ENCODE peak calls at places on chromosomes 13 and 19, in five cellular contexts. U is activated CD4-positive, CD25-positive, alpha-beta regulatory T cell; C is stimulated activated naive CD4-positive, alpha-beta T cell; P is NCI-H1092; K is mammary epithelial cell. X is an unnamed sample.

GRCh38 chr13:79631260-79631659 is 150.3 kb downstream of the NDFIP2 start:
- DNase-seq in P (no peak), C (no peak), U (no peak), K (peak; percentile 97), X (no peak)

GRCh38 chr19:42316223-42317211 is 3.4 kb downstream of the TMEM145 start:
- DNase-seq in C (no peak), P (no peak), K (no peak), U (no peak), X (no peak)

GRCh38 chr19:40584007-40584406 is 7.3 kb downstream of the SHKBP1 start:
- DNase-seq in P (no peak), U (no peak), K (no peak), C (no peak), X (no peak)

GRCh38 chr13:112714366-112714765 is 24.5 kb downstream of the ATP11A start:
- DNase-seq in P (no peak), U (no peak), C (no peak), K (no peak), X (no peak)

GRCh38 chr13:52615134-52615801 is 27.0 kb upstream of the HNRNPA1L2 start:
- DNase-seq in C (no peak), P (no peak), K (no peak), U (no peak), X (no peak)

GRCh38 chr13:99122171-99122570 is 78.5 kb upstream of the UBAC2 start:
- DNase-seq in P (no peak), U (no peak), K (no peak), C (no peak), X (no peak)

GRCh38 chr13:52862358-52863206 is 14.1 kb upstream of the PCDH8 start:
- DNase-seq in U (no peak), P (no peak), K (no peak), C (no peak), X (no peak)

GRCh38 chr13:36261976-36262375 is 35.6 kb downstream of the CCDC169 start:
- DNase-seq in K (no peak), P (no peak), U (no peak), C (no peak), X (no peak)

GRCh38 chr13:84362777-84363176 is 480.5 kb upstream of the SLITRK1 start:
- DNase-seq in K (peak; percentile 7), C (no peak), U (no peak), P (no peak), X (no peak)

GRCh38 chr13:94917814-94918213 is 205.5 kb upstream of the SOX21 start:
- DNase-seq in K (no peak), U (no peak), C (no peak), P (no peak), X (no peak)

GRCh38 chr13:26017196-26017921 is 34.5 kb downstream of the SHISA2 start:
- DNase-seq in P (no peak), K (no peak), U (no peak), C (peak; percentile 26), X (no peak)

GRCh38 chr19:46866407-46867132 is 5.8 kb downstream of the ARHGAP35 start:
- DNase-seq in K (no peak), U (no peak), C (no peak), P (no peak), X (no peak)

GRCh38 chr13:113783482-113783881 is 24.5 kb downstream of the TMEM255B start:
- DNase-seq in C (no peak), U (no peak), K (no peak), P (no peak), X (no peak)

GRCh38 chr13:33204130-33204927 is 81.2 kb downstream of the STARD13 start:
- DNase-seq in C (no peak), U (no peak), P (no peak), K (no peak), X (no peak)

GRCh38 chr19:41844601-41845000 is at the start of gene LYPD4:
- DNase-seq in K (no peak), C (no peak), P (no peak), U (no peak), X (no peak)

GRCh38 chr19:17952041-17952976 is 14.6 kb upstream of the KCNN1 start:
- DNase-seq in K (no peak), P (peak; percentile 16), U (no peak), C (no peak), X (no peak)

GRCh38 chr13:33472446-33472845 is 186.9 kb upstream of the STARD13 start:
- DNase-seq in K (peak; percentile 51), C (no peak), P (no peak), U (no peak), X (no peak)

GRCh38 chr13:18212873-18213272 is 968.8 kb downstream of the TUBA3C start:
- DNase-seq in P (no peak), K (no peak), U (no peak), C (no peak), X (no peak)

GRCh38 chr13:40345654-40346372 is 320.6 kb downstream of the FOXO1 start:
- DNase-seq in C (no peak), P (no peak), U (no peak), K (no peak), X (no peak)

GRCh38 chr13:95713651-95714050 is 36.7 kb downstream of the DNAJC3 start:
- DNase-seq in K (no peak), U (no peak), P (no peak), C (no peak), X (no peak)

GRCh38 chr13:79281335-79281734 is 124.7 kb downstream of the RBM26 start:
- DNase-seq in K (no peak), U (no peak), C (no peak), P (no peak), X (no peak)

GRCh38 chr13:96003304-96003703 is 49.9 kb downstream of the UGGT2 start:
- DNase-seq in K (peak; percentile 5), C (no peak), P (no peak), U (no peak), X (no peak)

X was measured in CD4-positive, alpha-beta memory T cell.